ENCODE peak calls at places on chromosomes 1 and 21, in five cellular contexts. One of them, this sample, is unnamed.

GRCh38 chr1:113409363-113409762 is 19.0 kb downstream of the MAGI3 start:
- DNase-seq in hepatocyte: no peak
- DNase-seq in midbrain: no peak
- DNase-seq in mucosa of gallbladder: no peak
- DNase-seq in GM20000: no peak
- DNase-seq in this sample: no peak

GRCh38 chr1:170073893-170074249 is 624 bp downstream of the KIFAP3 start:
- DNase-seq in hepatocyte: peak
- DNase-seq in mucosa of gallbladder: no peak
- DNase-seq in midbrain: peak
- DNase-seq in GM20000: no peak
- DNase-seq in this sample: no peak

GRCh38 chr1:40450491-40451237 is 388 bp downstream of the ZFP69B start:
- DNase-seq in hepatocyte: peak
- DNase-seq in GM20000: peak
- DNase-seq in midbrain: peak
- DNase-seq in mucosa of gallbladder: no peak
- DNase-seq in this sample: peak

GRCh38 chr1:197902454-197903195 is at the start of gene C1orf53:
- DNase-seq in hepatocyte: peak
- DNase-seq in midbrain: peak
- DNase-seq in mucosa of gallbladder: peak
- DNase-seq in GM20000: peak
- DNase-seq in this sample: peak

GRCh38 chr1:5639323-5639722 is 352.9 kb downstream of the NPHP4 start:
- DNase-seq in hepatocyte: no peak
- DNase-seq in GM20000: no peak
- DNase-seq in mucosa of gallbladder: no peak
- DNase-seq in midbrain: no peak
- DNase-seq in this sample: no peak

GRCh38 chr1:58785424-58786058 is 1.7 kb upstream of the JUN start:
- DNase-seq in GM20000: no peak
- DNase-seq in midbrain: peak
- DNase-seq in hepatocyte: peak
- DNase-seq in mucosa of gallbladder: peak
- DNase-seq in this sample: no peak

GRCh38 chr1:193181985-193182384 is 4.4 kb downstream of the B3GALT2 start:
- DNase-seq in GM20000: no peak
- DNase-seq in mucosa of gallbladder: no peak
- DNase-seq in midbrain: no peak
- DNase-seq in hepatocyte: no peak
- DNase-seq in this sample: no peak

GRCh38 chr1:53303651-53304515 is 24.0 kb downstream of the LRP8 start:
- DNase-seq in GM20000: no peak
- DNase-seq in mucosa of gallbladder: no peak
- DNase-seq in midbrain: no peak
- DNase-seq in hepatocyte: no peak
- DNase-seq in this sample: no peak

GRCh38 chr21:44709426-44710293 is 1.7 kb downstream of the TSPEAR start:
- DNase-seq in midbrain: no peak
- DNase-seq in GM20000: no peak
- DNase-seq in hepatocyte: no peak
- DNase-seq in mucosa of gallbladder: no peak
- DNase-seq in this sample: no peak

GRCh38 chr1:53125623-53126360 is 16.6 kb downstream of the SLC1A7 start:
- DNase-seq in midbrain: no peak
- DNase-seq in GM20000: no peak
- DNase-seq in hepatocyte: no peak
- DNase-seq in mucosa of gallbladder: no peak
- DNase-seq in this sample: no peak

GRCh38 chr1:68046885-68047658 is 3.4 kb downstream of the DIRAS3 start:
- DNase-seq in midbrain: no peak
- DNase-seq in hepatocyte: no peak
- DNase-seq in mucosa of gallbladder: no peak
- DNase-seq in GM20000: no peak
- DNase-seq in this sample: no peak

GRCh38 chr1:66624412-66625060 is 90.6 kb downstream of the SGIP1 start:
- DNase-seq in midbrain: no peak
- DNase-seq in mucosa of gallbladder: no peak
- DNase-seq in hepatocyte: no peak
- DNase-seq in GM20000: no peak
- DNase-seq in this sample: no peak

GRCh38 chr1:4267381-4268261 is 367.5 kb upstream of the C1orf174 start:
- DNase-seq in GM20000: peak
- DNase-seq in hepatocyte: peak
- DNase-seq in mucosa of gallbladder: peak
- DNase-seq in midbrain: no peak
- DNase-seq in this sample: no peak

GRCh38 chr1:227815468-227816409 is at the start of gene PRSS38:
- DNase-seq in mucosa of gallbladder: no peak
- DNase-seq in GM20000: no peak
- DNase-seq in hepatocyte: no peak
- DNase-seq in midbrain: no peak
- DNase-seq in this sample: no peak

GRCh38 chr1:65229754-65230339 is 79.5 kb upstream of the DNAJC6 start:
- DNase-seq in midbrain: no peak
- DNase-seq in hepatocyte: no peak
- DNase-seq in GM20000: no peak
- DNase-seq in mucosa of gallbladder: no peak
- DNase-seq in this sample: no peak

GRCh38 chr1:183702087-183702812 is 49.1 kb upstream of the APOBEC4 start:
- DNase-seq in mucosa of gallbladder: no peak
- DNase-seq in hepatocyte: no peak
- DNase-seq in GM20000: no peak
- DNase-seq in midbrain: no peak
- DNase-seq in this sample: no peak

GRCh38 chr1:69492286-69492685 is 75.4 kb upstream of the LRRC7 start:
- DNase-seq in hepatocyte: no peak
- DNase-seq in midbrain: no peak
- DNase-seq in mucosa of gallbladder: no peak
- DNase-seq in GM20000: no peak
- DNase-seq in this sample: no peak

GRCh38 chr1:173887627-173888026 is 19.4 kb downstream of the ZBTB37 start:
- DNase-seq in mucosa of gallbladder: no peak
- DNase-seq in GM20000: no peak
- DNase-seq in midbrain: no peak
- DNase-seq in hepatocyte: no peak
- DNase-seq in this sample: no peak

GRCh38 chr1:241992734-241993133 is 6.2 kb downstream of the MAP1LC3C start:
- DNase-seq in hepatocyte: no peak
- DNase-seq in mucosa of gallbladder: no peak
- DNase-seq in GM20000: no peak
- DNase-seq in midbrain: no peak
- DNase-seq in this sample: no peak

GRCh38 chr21:15539376-15539775 is 190.4 kb upstream of the USP25 start:
- DNase-seq in midbrain: no peak
- DNase-seq in hepatocyte: no peak
- DNase-seq in GM20000: no peak
- DNase-seq in mucosa of gallbladder: no peak
- DNase-seq in this sample: no peak

GRCh38 chr21:24045775-24046215 is 1561.5 kb downstream of the MRPL39 start:
- DNase-seq in GM20000: no peak
- DNase-seq in mucosa of gallbladder: peak
- DNase-seq in midbrain: peak
- DNase-seq in hepatocyte: peak
- DNase-seq in this sample: no peak

GRCh38 chr1:233607252-233608119 is 6.4 kb upstream of the KCNK1 start:
- DNase-seq in mucosa of gallbladder: peak
- DNase-seq in hepatocyte: no peak
- DNase-seq in midbrain: no peak
- DNase-seq in GM20000: no peak
- DNase-seq in this sample: no peak

GRCh38 chr1:58845947-58846346 is 62.1 kb upstream of the JUN start:
- DNase-seq in midbrain: no peak
- DNase-seq in hepatocyte: no peak
- DNase-seq in mucosa of gallbladder: no peak
- DNase-seq in GM20000: no peak
- DNase-seq in this sample: no peak

GRCh38 chr1:65066379-65066765 is 81.6 kb upstream of the AK4 start:
- DNase-seq in hepatocyte: no peak
- DNase-seq in mucosa of gallbladder: peak
- DNase-seq in GM20000: no peak
- DNase-seq in midbrain: no peak
- DNase-seq in this sample: no peak

GRCh38 chr1:3680488-3681230 is 28.3 kb downstream of the TP73 start:
- DNase-seq in mucosa of gallbladder: no peak
- DNase-seq in GM20000: no peak
- DNase-seq in midbrain: no peak
- DNase-seq in hepatocyte: no peak
- DNase-seq in this sample: no peak

GRCh38 chr1:245810181-245810727 is 655.5 kb downstream of the KIF26B start:
- DNase-seq in mucosa of gallbladder: no peak
- DNase-seq in GM20000: no peak
- DNase-seq in hepatocyte: no peak
- DNase-seq in midbrain: no peak
- DNase-seq in this sample: no peak

GRCh38 chr1:9207715-9208114 is 26.9 kb upstream of the H6PD start:
- DNase-seq in mucosa of gallbladder: no peak
- DNase-seq in hepatocyte: no peak
- DNase-seq in midbrain: no peak
- DNase-seq in GM20000: no peak
- DNase-seq in this sample: no peak

GRCh38 chr1:183277821-183278735 is 92.0 kb downstream of the LAMC2 start:
- DNase-seq in midbrain: no peak
- DNase-seq in hepatocyte: no peak
- DNase-seq in mucosa of gallbladder: no peak
- DNase-seq in GM20000: no peak
- DNase-seq in this sample: no peak

GRCh38 chr1:160548960-160549664 is 26.1 kb upstream of the SLAMF6 start:
- DNase-seq in hepatocyte: no peak
- DNase-seq in mucosa of gallbladder: no peak
- DNase-seq in midbrain: no peak
- DNase-seq in GM20000: no peak
- DNase-seq in this sample: no peak

GRCh38 chr21:29299046-29299905 is 554 bp downstream of the BACH1 start:
- DNase-seq in hepatocyte: peak
- DNase-seq in midbrain: peak
- DNase-seq in GM20000: no peak
- DNase-seq in mucosa of gallbladder: peak
- DNase-seq in this sample: peak

This sample was measured in T-helper 22 cell.